ENCODE peak calls at places on chromosomes 13 and 19, in six cellular contexts. D is fibroblast of mammary gland; F is transverse colon; N is CD8-positive, alpha-beta T cell; W is AG04449; V is A549. Y is an unnamed sample.

GRCh38 chr13:76641056-76641455 is 245.1 kb downstream of the KCTD12 start:
- DNase-seq in D (peak; percentile 52), F (no peak), N (no peak), W (no peak), V (no peak), Y (peak; percentile 46)

GRCh38 chr19:6427131-6427530 is 2.5 kb upstream of the KHSRP start:
- DNase-seq in D (no peak), F (no peak), N (no peak), W (no peak), V (no peak), Y (no peak)

GRCh38 chr19:45097776-45098520 is 5.0 kb downstream of the PPP1R37 start:
- DNase-seq in D (peak; percentile 98), F (no peak), N (no peak), W (peak; percentile 80), V (peak; percentile 83), Y (peak; percentile 92)

GRCh38 chr13:28467886-28468519 is 26.9 kb downstream of the FLT1 start:
- DNase-seq in D (no peak), F (no peak), N (no peak), W (no peak), V (no peak), Y (no peak)

GRCh38 chr19:15297416-15298224 is 34.7 kb downstream of the BRD4 start:
- DNase-seq in D (peak; percentile 63), F (peak; percentile 43), N (no peak), W (no peak), V (peak; percentile 85), Y (peak; percentile 70)

GRCh38 chr19:21022996-21023395 is 2.5 kb downstream of the ZNF430 start:
- DNase-seq in D (peak; percentile 97), F (no peak), N (peak; percentile 14), W (no peak), V (no peak), Y (peak; percentile 67)

GRCh38 chr13:32117696-32118095 is 86.1 kb downstream of the FRY start:
- DNase-seq in D (no peak), F (no peak), N (no peak), W (no peak), V (no peak), Y (no peak)

GRCh38 chr19:5452594-5453565 is 2.3 kb upstream of the ZNRF4 start:
- DNase-seq in D (peak; percentile 37), F (no peak), N (no peak), W (no peak), V (peak; percentile 66), Y (peak; percentile 8)

GRCh38 chr19:6693056-6693471 is 23.1 kb upstream of the TNFSF14 start:
- DNase-seq in D (no peak), F (no peak), N (no peak), W (no peak), V (peak; percentile 31), Y (no peak)

GRCh38 chr19:6069268-6069771 is 41.0 kb downstream of the RFX2 start:
- DNase-seq in D (no peak), F (no peak), N (no peak), W (no peak), V (no peak), Y (no peak)

GRCh38 chr19:35949131-35949530 is 13.0 kb downstream of the LRFN3 start:
- DNase-seq in D (no peak), F (no peak), N (no peak), W (no peak), V (peak; percentile 42), Y (no peak)

GRCh38 chr19:18762125-18763023 is 28.7 kb downstream of the COMP start:
- DNase-seq in D (peak; percentile 43), F (peak; percentile 87), N (no peak), W (no peak), V (no peak), Y (no peak)

GRCh38 chr19:19444694-19445155 is 39.2 kb downstream of the GATAD2A start:
- DNase-seq in D (peak; percentile 30), F (no peak), N (no peak), W (no peak), V (no peak), Y (peak; percentile 39)

GRCh38 chr19:39941615-39942507 is 7.4 kb upstream of the FCGBP start:
- DNase-seq in D (peak; percentile 15), F (peak; percentile 55), N (peak; percentile 59), W (peak; percentile 12), V (no peak), Y (no peak)

GRCh38 chr19:1402411-1403070 is 1.2 kb upstream of the GAMT start:
- DNase-seq in D (no peak), F (no peak), N (no peak), W (no peak), V (peak; percentile 20), Y (no peak)

GRCh38 chr13:94987081-94987480 is 274.7 kb upstream of the SOX21 start:
- DNase-seq in D (peak; percentile 31), F (no peak), N (no peak), W (no peak), V (no peak), Y (no peak)

GRCh38 chr19:5983367-5983955 is 5.5 kb upstream of the RANBP3 start:
- DNase-seq in D (peak; percentile 42), F (no peak), N (no peak), W (no peak), V (no peak), Y (peak; percentile 73)

GRCh38 chr13:107202371-107203023 is 634.6 kb upstream of the ARGLU1 start:
- DNase-seq in D (peak; percentile 7), F (no peak), N (no peak), W (no peak), V (no peak), Y (peak; percentile 7)

GRCh38 chr19:4722671-4723464 is 774 bp downstream of the DPP9 start:
- DNase-seq in D (peak; percentile 66), F (no peak), N (no peak), W (peak; percentile 33), V (no peak), Y (peak; percentile 87)

GRCh38 chr13:59880468-59880867 is 283.3 kb downstream of the DIAPH3 start:
- DNase-seq in D (peak; percentile 33), F (no peak), N (no peak), W (no peak), V (no peak), Y (peak; percentile 9)

GRCh38 chr19:53906211-53907192 is 2.6 kb upstream of the CACNG7 start:
- DNase-seq in D (peak; percentile 10), F (peak; percentile 36), N (peak; percentile 75), W (no peak), V (no peak), Y (no peak)

GRCh38 chr13:34347784-34348573 is 530.0 kb downstream of the RFC3 start:
- DNase-seq in D (no peak), F (peak; percentile 21), N (no peak), W (no peak), V (no peak), Y (no peak)

GRCh38 chr19:17125728-17126677 is 50.4 kb downstream of the MYO9B start:
- DNase-seq in D (peak; percentile 48), F (peak; percentile 68), N (peak; percentile 80), W (no peak), V (no peak), Y (no peak)

GRCh38 chr19:17127671-17128070 is 52.1 kb downstream of the MYO9B start:
- DNase-seq in D (no peak), F (no peak), N (no peak), W (no peak), V (no peak), Y (no peak)

GRCh38 chr19:17123041-17123440 is 47.5 kb downstream of the MYO9B start:
- DNase-seq in D (no peak), F (no peak), N (no peak), W (no peak), V (no peak), Y (no peak)

GRCh38 chr19:17124025-17124424 is 48.4 kb downstream of the MYO9B start:
- DNase-seq in D (no peak), F (no peak), N (no peak), W (no peak), V (no peak), Y (no peak)

DNA sequence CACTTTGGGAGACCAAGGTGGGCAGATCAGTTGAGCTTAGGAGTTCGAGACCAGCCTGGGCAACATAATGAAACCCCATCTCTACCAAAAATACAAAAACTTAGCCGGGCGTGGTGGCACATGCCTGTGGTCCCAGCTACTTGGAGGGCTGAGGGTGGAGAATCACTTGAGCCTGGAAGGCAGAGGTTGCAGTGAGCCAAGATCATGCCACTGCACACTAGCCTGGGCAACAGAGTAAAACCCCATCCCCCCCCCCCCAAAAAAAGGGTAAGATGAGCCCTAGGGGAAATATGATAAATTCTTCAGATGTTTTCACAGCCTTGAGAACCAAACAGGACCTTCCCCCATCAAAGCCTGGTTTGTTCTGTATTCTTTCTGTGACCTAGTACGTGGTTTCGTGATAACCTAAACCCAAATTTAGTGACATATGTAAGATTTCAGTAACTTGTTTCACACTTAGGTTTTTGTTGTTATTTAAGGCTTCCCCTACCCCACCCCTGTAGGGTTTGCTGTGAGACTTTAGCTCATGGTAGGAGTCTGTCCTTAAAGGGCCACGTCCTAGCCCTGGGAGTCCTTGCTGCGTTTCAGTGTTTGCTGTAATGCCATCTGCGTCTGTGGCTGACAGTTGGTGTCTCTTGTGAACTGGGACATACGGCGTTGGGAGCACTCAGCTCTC is 49.6 kb downstream of the MYO9B start:
- DNase-seq in D (no peak), F (no peak), N (no peak), W (no peak), V (no peak), Y (peak; percentile 71)
- H3K4me3 ChIP-seq in D (no peak overlapping the region), F (peak overlapping the region; percentile 8), N (peak overlapping the region; percentile 40), W (no peak overlapping the region), V (no peak overlapping the region), Y (no peak overlapping the region)

GRCh38 chr19:51339687-51340656 is 2.0 kb downstream of the VSIG10L start:
- DNase-seq in D (peak; percentile 93), F (peak; percentile 99), N (peak; percentile 83), W (peak; percentile 74), V (peak; percentile 99), Y (peak; percentile 97)
- TF ChIP-seq CTCF in D (no peak), F (peak; percentile 45), N (no peak), W (peak; percentile 11), V (peak; percentile 47), Y (no peak)

GRCh38 chr19:17404621-17405249 is 695 bp downstream of the BST2 start:
- DNase-seq in D (no peak), F (no peak), N (no peak), W (no peak), V (no peak), Y (no peak)

GRCh38 chr19:17401628-17402027 is 3.8 kb downstream of the BST2 start:
- DNase-seq in D (no peak), F (no peak), N (no peak), W (no peak), V (no peak), Y (no peak)

GRCh38 chr19:17404015-17404414 is 1.4 kb downstream of the BST2 start:
- DNase-seq in D (no peak), F (no peak), N (no peak), W (no peak), V (no peak), Y (no peak)

GRCh38 chr19:17405250-17406038 is at the start of gene BST2:
- DNase-seq in D (no peak), F (peak; percentile 51), N (peak; percentile 61), W (no peak), V (no peak), Y (peak; percentile 72)

GRCh38 chr19:17402982-17403855 is 2.2 kb downstream of the BST2 start:
- DNase-seq in D (no peak), F (no peak), N (peak; percentile 50), W (no peak), V (peak; percentile 49), Y (no peak)
- H3K4me3 ChIP-seq in D (no peak overlapping the region), F (peak overlapping the region; percentile 51), N (peak overlapping the region; percentile 35), W (no peak overlapping the region), V (no peak overlapping the region), Y (no peak overlapping the region)

DNA sequence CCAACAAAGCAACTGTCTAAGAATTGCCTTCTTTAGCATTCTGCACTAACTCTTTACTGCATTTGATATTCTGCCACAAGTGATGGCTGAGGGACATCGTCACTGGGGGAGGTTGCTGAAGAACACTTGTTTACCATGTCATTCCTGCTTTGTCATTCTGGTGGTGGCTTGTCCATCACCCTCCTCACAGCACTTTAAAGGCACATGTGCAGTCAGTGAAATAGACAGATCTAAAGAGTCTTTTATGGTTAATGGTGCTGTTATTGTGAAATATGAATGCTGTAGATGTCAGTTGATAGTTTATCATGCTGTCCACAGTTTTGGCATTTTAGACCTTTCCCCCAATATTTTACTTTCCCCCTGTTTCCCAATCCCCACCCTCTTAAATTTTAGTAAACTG is 120.9 kb upstream of the TSC22D1 start:
- DNase-seq in D (no peak), F (no peak), N (no peak), W (no peak), V (no peak), Y (peak; percentile 60)
- TF ChIP-seq CTCF in D (no peak), F (no peak), N (no peak), W (no peak), V (no peak), Y (no peak)

Y was measured in AG10803.